ENCODE peak calls at places on chromosomes 12 and 14, in seven cellular contexts. One of them, this sample, is unnamed.

GRCh38 chr12:127396720-127397119 is 870.2 kb upstream of the TMEM132C start:
- DNase-seq in GM23338: no peak
- DNase-seq in HCT116: no peak
- DNase-seq in hepatocyte: no peak
- DNase-seq in neural progenitor cell: no peak
- DNase-seq in PC-3: no peak
- DNase-seq in mammary epithelial cell: no peak
- DNase-seq in this sample: no peak

GRCh38 chr12:111285191-111285590 is 83.7 kb downstream of the PHETA1 start:
- DNase-seq in GM23338: peak
- DNase-seq in PC-3: no peak
- DNase-seq in hepatocyte: no peak
- DNase-seq in neural progenitor cell: peak
- DNase-seq in mammary epithelial cell: no peak
- DNase-seq in HCT116: no peak
- DNase-seq in this sample: no peak

GRCh38 chr12:69529021-69529420 is 56.2 kb upstream of the CCT2 start:
- DNase-seq in GM23338: no peak
- DNase-seq in neural progenitor cell: no peak
- DNase-seq in HCT116: no peak
- DNase-seq in hepatocyte: no peak
- DNase-seq in PC-3: no peak
- DNase-seq in mammary epithelial cell: no peak
- DNase-seq in this sample: no peak

GRCh38 chr12:59077153-59077930 is 157.0 kb upstream of the LRIG3 start:
- DNase-seq in hepatocyte: peak
- DNase-seq in mammary epithelial cell: peak
- DNase-seq in HCT116: no peak
- DNase-seq in PC-3: no peak
- DNase-seq in GM23338: no peak
- DNase-seq in neural progenitor cell: peak
- DNase-seq in this sample: peak

GRCh38 chr12:19553177-19553576 is 113.9 kb downstream of the AEBP2 start:
- DNase-seq in hepatocyte: no peak
- DNase-seq in GM23338: no peak
- DNase-seq in mammary epithelial cell: no peak
- DNase-seq in HCT116: no peak
- DNase-seq in PC-3: no peak
- DNase-seq in neural progenitor cell: no peak
- DNase-seq in this sample: no peak

GRCh38 chr14:59585891-59586554 is 9.4 kb upstream of the CCDC175 start:
- DNase-seq in mammary epithelial cell: no peak
- DNase-seq in GM23338: no peak
- DNase-seq in neural progenitor cell: no peak
- DNase-seq in hepatocyte: no peak
- DNase-seq in HCT116: no peak
- DNase-seq in PC-3: peak
- DNase-seq in this sample: peak

GRCh38 chr12:46223047-46223446 is 45.8 kb downstream of the SLC38A1 start:
- DNase-seq in HCT116: no peak
- DNase-seq in mammary epithelial cell: no peak
- DNase-seq in neural progenitor cell: no peak
- DNase-seq in PC-3: no peak
- DNase-seq in hepatocyte: no peak
- DNase-seq in GM23338: no peak
- DNase-seq in this sample: no peak

GRCh38 chr14:58362798-58363412 is 32.8 kb upstream of the TOMM20L start:
- DNase-seq in GM23338: peak
- DNase-seq in HCT116: peak
- DNase-seq in PC-3: peak
- DNase-seq in neural progenitor cell: peak
- DNase-seq in hepatocyte: peak
- DNase-seq in mammary epithelial cell: peak
- DNase-seq in this sample: peak

GRCh38 chr14:69004731-69005431 is 25.8 kb upstream of the ACTN1 start:
- DNase-seq in hepatocyte: no peak
- DNase-seq in HCT116: no peak
- DNase-seq in neural progenitor cell: no peak
- DNase-seq in PC-3: peak
- DNase-seq in GM23338: peak
- DNase-seq in mammary epithelial cell: no peak
- DNase-seq in this sample: no peak

GRCh38 chr12:13811061-13811460 is 170.3 kb downstream of the GRIN2B start:
- DNase-seq in hepatocyte: no peak
- DNase-seq in neural progenitor cell: no peak
- DNase-seq in HCT116: no peak
- DNase-seq in GM23338: no peak
- DNase-seq in mammary epithelial cell: peak
- DNase-seq in PC-3: peak
- DNase-seq in this sample: no peak

GRCh38 chr14:24271134-24271833 is at the start of gene RABGGTA:
- DNase-seq in mammary epithelial cell: peak
- DNase-seq in neural progenitor cell: peak
- DNase-seq in PC-3: peak
- DNase-seq in hepatocyte: peak
- DNase-seq in HCT116: peak
- DNase-seq in GM23338: peak
- DNase-seq in this sample: peak

GRCh38 chr12:19657401-19657800 is 218.1 kb downstream of the AEBP2 start:
- DNase-seq in GM23338: no peak
- DNase-seq in neural progenitor cell: no peak
- DNase-seq in HCT116: no peak
- DNase-seq in PC-3: no peak
- DNase-seq in mammary epithelial cell: no peak
- DNase-seq in hepatocyte: no peak
- DNase-seq in this sample: no peak

GRCh38 chr12:113072136-113072535 is 15.6 kb downstream of the DTX1 start:
- DNase-seq in GM23338: no peak
- DNase-seq in HCT116: no peak
- DNase-seq in mammary epithelial cell: no peak
- DNase-seq in PC-3: peak
- DNase-seq in hepatocyte: no peak
- DNase-seq in neural progenitor cell: no peak
- DNase-seq in this sample: no peak

GRCh38 chr12:49983892-49984291 is 11.1 kb downstream of the AQP6 start:
- DNase-seq in neural progenitor cell: peak
- DNase-seq in PC-3: peak
- DNase-seq in GM23338: no peak
- DNase-seq in mammary epithelial cell: peak
- DNase-seq in hepatocyte: peak
- DNase-seq in HCT116: no peak
- DNase-seq in this sample: peak

GRCh38 chr14:101460986-101461750 is 100.1 kb upstream of the DIO3 start:
- DNase-seq in hepatocyte: no peak
- DNase-seq in PC-3: no peak
- DNase-seq in HCT116: no peak
- DNase-seq in mammary epithelial cell: no peak
- DNase-seq in neural progenitor cell: no peak
- DNase-seq in GM23338: no peak
- DNase-seq in this sample: no peak
- TF ChIP-seq EZH2 in hepatocyte: no peak
- TF ChIP-seq EZH2 in PC-3: no peak
- TF ChIP-seq EZH2 in HCT116: no peak
- TF ChIP-seq EZH2 in mammary epithelial cell: no peak
- TF ChIP-seq EZH2 in neural progenitor cell: no peak
- TF ChIP-seq EZH2 in GM23338: no peak
- TF ChIP-seq EZH2 in this sample: no peak

DNA sequence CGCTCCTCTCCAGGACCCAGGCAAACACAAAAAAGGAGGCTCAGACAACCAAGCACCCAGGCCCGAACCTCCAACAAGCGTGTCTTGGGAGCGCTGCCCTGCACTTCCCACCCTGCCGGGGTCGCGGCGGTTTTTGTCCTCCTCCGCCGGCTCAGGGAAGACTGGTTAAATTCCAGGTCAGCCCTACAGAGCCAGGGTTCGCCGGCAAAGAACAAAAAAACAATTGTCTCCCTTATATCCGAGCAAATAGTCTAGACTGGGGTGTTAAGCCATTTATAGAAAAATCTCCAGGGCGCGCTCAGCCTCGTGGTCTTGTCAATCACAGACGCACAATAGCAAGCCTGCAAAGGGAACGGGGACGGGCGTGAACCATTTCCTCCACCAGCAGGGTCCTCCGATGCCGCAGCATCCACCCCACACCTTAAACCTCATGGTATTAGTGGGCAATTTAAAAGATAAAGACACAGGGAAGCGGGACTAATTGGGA is 46.9 kb downstream of the BCAT1 start:
- DNase-seq in hepatocyte: no peak
- DNase-seq in GM23338: peak
- DNase-seq in neural progenitor cell: peak
- DNase-seq in PC-3: no peak
- DNase-seq in HCT116: no peak
- DNase-seq in mammary epithelial cell: peak
- DNase-seq in this sample: peak
- H3K4me2 ChIP-seq in hepatocyte: peak
- H3K4me2 ChIP-seq in GM23338: peak
- H3K4me2 ChIP-seq in neural progenitor cell: peak
- H3K4me2 ChIP-seq in PC-3: no peak
- H3K4me2 ChIP-seq in HCT116: no peak
- H3K4me2 ChIP-seq in mammary epithelial cell: peak
- H3K4me2 ChIP-seq in this sample: peak

GRCh38 chr14:64880382-64881121 is 845 bp upstream of the SPTB start:
- DNase-seq in hepatocyte: peak
- DNase-seq in neural progenitor cell: peak
- DNase-seq in PC-3: peak
- DNase-seq in mammary epithelial cell: peak
- DNase-seq in HCT116: peak
- DNase-seq in GM23338: peak
- DNase-seq in this sample: peak
- TF ChIP-seq EZH2 in hepatocyte: no peak
- TF ChIP-seq EZH2 in neural progenitor cell: peak
- TF ChIP-seq EZH2 in PC-3: no peak
- TF ChIP-seq EZH2 in mammary epithelial cell: no peak
- TF ChIP-seq EZH2 in HCT116: no peak
- TF ChIP-seq EZH2 in GM23338: peak
- TF ChIP-seq EZH2 in this sample: no peak

GRCh38 chr12:41527529-41528116 is 339.5 kb downstream of the PDZRN4 start:
- DNase-seq in hepatocyte: no peak
- DNase-seq in neural progenitor cell: no peak
- DNase-seq in PC-3: no peak
- DNase-seq in HCT116: no peak
- DNase-seq in GM23338: no peak
- DNase-seq in mammary epithelial cell: no peak
- DNase-seq in this sample: no peak
- H3K4me2 ChIP-seq in hepatocyte: no peak
- H3K4me2 ChIP-seq in neural progenitor cell: no peak
- H3K4me2 ChIP-seq in PC-3: no peak
- H3K4me2 ChIP-seq in HCT116: no peak
- H3K4me2 ChIP-seq in GM23338: no peak
- H3K4me2 ChIP-seq in mammary epithelial cell: no peak
- H3K4me2 ChIP-seq in this sample: no peak

GRCh38 chr14:46058964-46059580 is 592.5 kb downstream of the RPL10L start:
- DNase-seq in PC-3: no peak
- DNase-seq in neural progenitor cell: no peak
- DNase-seq in HCT116: no peak
- DNase-seq in mammary epithelial cell: no peak
- DNase-seq in hepatocyte: no peak
- DNase-seq in GM23338: no peak
- DNase-seq in this sample: no peak
- TF ChIP-seq EZH2 in PC-3: no peak
- TF ChIP-seq EZH2 in neural progenitor cell: no peak
- TF ChIP-seq EZH2 in HCT116: no peak
- TF ChIP-seq EZH2 in mammary epithelial cell: no peak
- TF ChIP-seq EZH2 in hepatocyte: no peak
- TF ChIP-seq EZH2 in GM23338: no peak
- TF ChIP-seq EZH2 in this sample: no peak

DNA sequence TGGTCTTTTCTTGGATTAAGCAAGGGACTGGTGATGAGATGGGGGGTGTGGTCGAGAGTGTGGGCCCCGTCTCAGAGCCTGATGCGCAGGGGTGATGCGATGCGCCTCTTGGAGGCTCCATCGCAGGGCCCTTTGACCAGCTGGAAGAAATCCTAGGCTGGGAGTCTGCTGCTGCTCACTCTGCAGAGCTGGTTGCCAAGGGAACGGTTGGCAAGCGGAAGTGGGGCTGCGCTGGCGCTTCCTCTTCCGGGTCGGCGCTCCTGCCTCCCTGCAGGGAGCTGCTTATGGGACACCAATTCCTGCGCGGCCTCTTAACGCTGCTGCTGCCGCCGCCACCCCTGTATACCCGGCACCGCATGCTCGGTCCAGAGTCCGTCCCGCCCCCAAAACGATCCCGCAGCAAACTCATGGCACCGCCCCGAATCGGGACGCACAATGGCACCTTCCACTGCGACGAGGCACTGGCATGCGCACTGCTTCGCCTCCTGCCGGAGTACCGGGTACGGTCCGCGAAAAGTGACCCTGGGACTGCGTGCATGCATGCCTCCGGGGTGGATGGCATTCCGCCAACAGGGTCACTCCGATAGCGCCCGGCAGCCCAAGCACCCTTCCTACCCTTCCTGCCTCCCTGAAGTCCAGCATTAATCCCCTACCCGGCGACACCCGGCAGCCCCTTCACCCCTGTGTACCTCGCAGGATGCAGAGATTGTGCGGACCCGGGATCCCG is at the start of gene MYG1:
- DNase-seq in GM23338: peak
- DNase-seq in neural progenitor cell: peak
- DNase-seq in hepatocyte: peak
- DNase-seq in HCT116: peak
- DNase-seq in mammary epithelial cell: peak
- DNase-seq in PC-3: peak
- DNase-seq in this sample: peak
- H3K4me2 ChIP-seq in GM23338: peak
- H3K4me2 ChIP-seq in neural progenitor cell: peak
- H3K4me2 ChIP-seq in hepatocyte: peak
- H3K4me2 ChIP-seq in HCT116: peak
- H3K4me2 ChIP-seq in mammary epithelial cell: peak
- H3K4me2 ChIP-seq in PC-3: peak
- H3K4me2 ChIP-seq in this sample: peak